ENCODE peak calls at places on chromosomes 6 and 20, in eight cellular contexts. L is nephron progenitor cell, T is Calu3, Q is cardiac muscle cell, R is A549, B is fibroblast of lung, F is GM13977, Z is heart right ventricle. X is an unnamed sample.

GRCh38 chr6:57284056-57284455 is 33.4 kb upstream of the PRIM2 start:
- DNase-seq in L (no peak), T (no peak), Q (peak), R (no peak), B (peak), F (no peak), Z (no peak), X (no peak)

GRCh38 chr6:42401605-42401935 is 50.2 kb downstream of the TRERF1 start:
- DNase-seq in L (no peak), T (no peak), Q (no peak), R (no peak), B (no peak), F (no peak), Z (no peak), X (no peak)

GRCh38 chr6:34819571-34820480 is 27.9 kb downstream of the BLTP3A start:
- DNase-seq in L (no peak), T (no peak), Q (no peak), R (no peak), B (no peak), F (no peak), Z (no peak), X (no peak)

GRCh38 chr6:83709748-83710050 is 798 bp upstream of the SNAP91 start:
- DNase-seq in L (no peak), T (no peak), Q (no peak), R (no peak), B (no peak), F (no peak), Z (no peak), X (no peak)

GRCh38 chr6:116491610-116492330 is 19.7 kb upstream of the CALHM5 start:
- DNase-seq in L (no peak), T (no peak), Q (no peak), R (no peak), B (no peak), F (no peak), Z (no peak), X (no peak)

GRCh38 chr20:2420510-2420909 is 39.8 kb downstream of the TGM6 start:
- DNase-seq in L (no peak), T (no peak), Q (no peak), R (no peak), B (no peak), F (no peak), Z (no peak), X (no peak)

GRCh38 chr6:32151885-32152311 is at the start of gene PRRT1:
- DNase-seq in L (no peak), T (no peak), Q (no peak), R (no peak), B (no peak), F (no peak), Z (no peak), X (no peak)

GRCh38 chr6:25844518-25844917 is 12.7 kb upstream of the SLC17A1 start:
- DNase-seq in L (no peak), T (no peak), Q (peak), R (no peak), B (no peak), F (no peak), Z (no peak), X (no peak)

GRCh38 chr6:2863901-2864300 is 22.2 kb upstream of the SERPINB1 start:
- DNase-seq in L (no peak), T (no peak), Q (no peak), R (no peak), B (no peak), F (no peak), Z (no peak), X (no peak)

GRCh38 chr6:90127589-90127988 is 169.1 kb downstream of the BACH2 start:
- DNase-seq in L (no peak), T (no peak), Q (no peak), R (no peak), B (no peak), F (no peak), Z (no peak), X (no peak)

GRCh38 chr6:142945071-142945445 is at the start of gene HIVEP2:
- DNase-seq in L (peak), T (peak), Q (peak), R (peak), B (peak), F (peak), Z (peak), X (peak)

GRCh38 chr6:148501178-148501590 is 158.5 kb downstream of the SASH1 start:
- DNase-seq in L (no peak), T (no peak), Q (peak), R (no peak), B (peak), F (no peak), Z (peak), X (no peak)

GRCh38 chr6:112620832-112621569 is 273.9 kb downstream of the RFPL4B start:
- DNase-seq in L (no peak), T (no peak), Q (peak), R (no peak), B (peak), F (no peak), Z (no peak), X (no peak)

GRCh38 chr20:4160761-4161305 is 145.5 kb upstream of the RNF24 start:
- DNase-seq in L (peak), T (no peak), Q (peak), R (no peak), B (peak), F (no peak), Z (peak), X (peak)

GRCh38 chr20:50980851-50981713 is 22.5 kb downstream of the MOCS3 start:
- DNase-seq in L (peak), T (peak), Q (peak), R (peak), B (peak), F (peak), Z (peak), X (peak)

GRCh38 chr20:51800132-51800721 is 2.1 kb downstream of the SALL4 start:
- DNase-seq in L (peak), T (peak), Q (peak), R (peak), B (peak), F (peak), Z (peak), X (peak)

GRCh38 chr20:38167851-38168760 is 3.0 kb upstream of the TGM2 start:
- DNase-seq in L (no peak), T (peak), Q (peak), R (peak), B (peak), F (no peak), Z (peak), X (no peak)

GRCh38 chr6:138667408-138667807 is 106.2 kb upstream of the CCDC28A start:
- DNase-seq in L (no peak), T (no peak), Q (no peak), R (no peak), B (no peak), F (no peak), Z (no peak), X (no peak)

GRCh38 chr6:42748241-42748898 is 2.5 kb upstream of the TBCC start:
- DNase-seq in L (no peak), T (no peak), Q (peak), R (no peak), B (peak), F (no peak), Z (no peak), X (no peak)

GRCh38 chr6:112979830-112980229 is 632.7 kb downstream of the RFPL4B start:
- DNase-seq in L (no peak), T (no peak), Q (peak), R (no peak), B (no peak), F (no peak), Z (peak), X (no peak)

GRCh38 chr20:59692139-59692538 is 87.8 kb downstream of the PHACTR3 start:
- DNase-seq in L (no peak), T (no peak), Q (no peak), R (no peak), B (no peak), F (no peak), Z (peak), X (no peak)

GRCh38 chr6:169212897-169213813 is 40.5 kb downstream of the THBS2 start:
- DNase-seq in L (peak), T (peak), Q (peak), R (peak), B (peak), F (peak), Z (peak), X (peak)

GRCh38 chr6:5764401-5764955 is 242.2 kb downstream of the NRN1 start:
- DNase-seq in L (no peak), T (no peak), Q (peak), R (no peak), B (peak), F (peak), Z (peak), X (no peak)

GRCh38 chr6:32853541-32854375 is at the start of the genes PSMB9 and TAP1:
- DNase-seq in L (peak), T (peak), Q (peak), R (peak), B (peak), F (peak), Z (peak), X (peak)

GRCh38 chr6:148657053-148657452 is 89.8 kb upstream of the UST start:
- DNase-seq in L (no peak), T (no peak), Q (peak), R (no peak), B (peak), F (no peak), Z (no peak), X (no peak)

GRCh38 chr20:58792426-58792825 is 58.3 kb downstream of the GNAS-AS1 start:
- DNase-seq in L (no peak), T (no peak), Q (no peak), R (no peak), B (no peak), F (no peak), Z (no peak), X (no peak)

GRCh38 chr6:155943635-155944034 is 488.0 kb upstream of the NOX3 start:
- DNase-seq in L (no peak), T (no peak), Q (no peak), R (no peak), B (peak), F (no peak), Z (no peak), X (no peak)

GRCh38 chr6:132673376-132674094 is 14.6 kb upstream of the TAAR1 start:
- DNase-seq in L (no peak), T (peak), Q (peak), R (no peak), B (peak), F (no peak), Z (no peak), X (no peak)

GRCh38 chr6:49003348-49003747 is 459.7 kb downstream of the MMUT start:
- DNase-seq in L (no peak), T (no peak), Q (no peak), R (no peak), B (no peak), F (no peak), Z (no peak), X (no peak)

GRCh38 chr6:115838763-115839401 is 221.8 kb downstream of the FRK start:
- DNase-seq in L (peak), T (peak), Q (peak), R (peak), B (peak), F (peak), Z (no peak), X (peak)

GRCh38 chr6:123640567-123641187 is 3.9 kb upstream of the TRDN start:
- DNase-seq in L (no peak), T (no peak), Q (no peak), R (no peak), B (no peak), F (no peak), Z (no peak), X (no peak)

GRCh38 chr20:13990465-13990864 is at the start of gene SEL1L2:
- DNase-seq in L (peak), T (no peak), Q (no peak), R (no peak), B (no peak), F (no peak), Z (no peak), X (no peak)

GRCh38 chr6:6131492-6132109 is 124.9 kb upstream of the NRN1 start:
- DNase-seq in L (peak), T (no peak), Q (no peak), R (peak), B (no peak), F (peak), Z (peak), X (peak)

DNA sequence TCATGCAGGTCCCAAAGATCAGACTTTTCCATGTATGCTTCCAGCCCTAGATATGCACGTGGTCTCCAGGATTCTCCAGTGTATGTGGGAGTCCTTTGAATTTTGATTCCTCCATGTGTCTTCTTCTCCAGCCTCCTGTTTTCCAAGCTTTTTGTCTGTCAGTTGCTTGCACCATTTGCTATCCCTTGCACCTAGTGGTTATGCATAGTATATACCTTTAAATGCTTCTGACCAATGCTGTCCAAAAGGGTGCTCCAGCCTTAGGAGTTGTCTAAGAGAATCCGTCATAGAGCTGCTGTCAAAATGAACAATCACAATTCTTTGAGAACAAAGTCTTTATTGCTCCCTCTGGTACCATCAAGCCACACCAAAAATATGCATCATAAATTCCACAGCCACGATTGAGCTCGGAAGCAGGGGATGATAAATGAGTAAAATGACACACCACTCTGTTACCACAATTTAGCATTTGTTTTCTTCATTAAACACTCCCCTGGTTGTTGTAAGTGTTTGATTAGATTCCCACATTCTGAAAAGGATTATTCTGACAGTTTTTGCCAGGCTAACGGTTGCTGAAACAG is 706.2 kb upstream of the GJE1 start:
- DNase-seq in L (no peak), T (no peak), Q (no peak), R (no peak), B (no peak), F (no peak), Z (no peak), X (no peak)
- TF ChIP-seq CTCF in L (no peak), T (no peak), Q (no peak), R (no peak), B (no peak), F (no peak), Z (no peak), X (no peak)

DNA sequence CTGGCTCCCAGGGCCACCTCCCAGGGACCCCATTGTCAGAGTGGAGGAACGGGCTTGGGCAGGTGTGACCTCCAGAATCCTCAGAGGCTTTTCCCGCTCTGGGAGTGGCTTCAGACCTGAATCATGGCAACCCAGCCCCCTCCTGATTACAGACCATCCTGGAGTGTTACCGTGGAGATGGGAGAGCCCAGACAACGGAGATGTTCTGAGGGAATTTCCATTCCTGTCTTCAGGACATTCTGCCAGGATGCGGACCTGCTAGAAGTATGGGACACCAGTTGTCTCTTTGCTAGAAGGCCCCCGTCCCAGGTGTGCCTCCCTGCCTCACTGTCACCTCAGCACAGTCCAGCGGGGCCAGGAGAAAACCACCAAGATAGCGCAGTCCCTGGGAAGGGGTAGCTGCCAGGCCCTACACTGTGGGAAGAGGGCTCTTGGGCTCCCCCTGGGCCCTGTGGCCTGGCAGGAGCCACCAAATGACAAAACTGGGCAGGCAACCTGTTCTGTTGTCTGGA is 109.9 kb downstream of the PSMB1 start:
- DNase-seq in L (no peak), T (no peak), Q (no peak), R (no peak), B (no peak), F (no peak), Z (peak), X (no peak)
- TF ChIP-seq CTCF in L (no peak), T (no peak), Q (no peak), R (no peak), B (no peak), F (no peak), Z (no peak), X (no peak)

DNA sequence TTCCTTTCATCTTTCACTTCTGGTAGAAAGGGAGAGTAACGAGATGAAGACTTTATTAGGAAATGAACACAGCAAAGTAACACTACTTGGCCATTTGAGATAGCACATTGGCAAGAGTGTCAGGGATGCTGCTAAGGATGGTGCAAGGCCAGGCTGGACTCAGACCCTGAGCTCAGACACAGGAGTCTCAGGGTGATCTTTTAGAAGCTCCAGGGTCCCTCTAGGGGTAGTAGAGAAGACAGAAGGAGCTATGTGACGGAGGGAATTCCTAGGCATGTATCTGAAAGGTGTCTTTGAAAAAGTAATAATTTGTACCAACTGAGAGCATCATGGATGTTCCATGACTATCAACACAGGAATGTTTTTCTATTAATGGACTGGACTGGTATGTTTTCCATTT is 436.5 kb downstream of the DHX35 start:
- DNase-seq in L (no peak), T (no peak), Q (no peak), R (no peak), B (no peak), F (no peak), Z (no peak), X (no peak)
- TF ChIP-seq CTCF in L (no peak), T (no peak), Q (no peak), R (no peak), B (no peak), F (no peak), Z (no peak), X (no peak)

DNA sequence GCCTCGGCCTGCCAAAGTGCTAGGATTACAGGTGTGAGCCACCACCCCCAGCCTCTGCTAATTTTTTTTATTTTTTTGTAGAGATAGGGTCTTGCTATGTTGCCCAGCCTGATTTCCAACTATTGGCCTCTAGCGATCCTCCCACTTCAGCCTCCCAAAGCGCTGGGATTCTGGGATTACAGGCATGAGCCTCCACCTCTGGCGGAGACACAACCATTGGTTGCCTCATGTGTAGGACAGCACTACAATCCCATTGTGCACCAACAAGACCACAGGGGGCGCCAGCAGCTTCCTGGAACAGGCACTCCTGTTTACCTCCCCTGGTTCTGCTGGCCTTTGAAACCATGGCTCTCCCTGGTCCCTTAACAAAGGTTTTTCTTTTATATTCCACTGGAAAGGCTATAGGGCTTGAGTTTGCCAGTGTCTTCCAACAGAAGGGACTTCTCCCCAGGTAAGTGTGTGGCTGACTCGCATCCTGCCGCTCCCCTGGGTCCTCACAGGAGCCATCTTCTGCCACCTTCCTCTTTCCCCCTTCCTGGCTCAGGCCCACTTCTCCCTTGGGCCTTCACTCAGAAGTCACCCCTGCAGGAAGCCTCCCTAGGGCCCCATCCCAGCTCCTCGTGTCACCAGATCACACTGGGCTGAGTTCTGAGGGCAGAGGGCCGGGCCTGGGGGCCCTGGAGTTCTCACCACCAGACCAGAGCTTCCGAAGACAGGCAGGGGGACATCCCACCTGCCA is 39.2 kb upstream of the TLDC2 start:
- DNase-seq in L (peak), T (peak), Q (peak), R (peak), B (peak), F (peak), Z (peak), X (peak)
- TF ChIP-seq CTCF in L (peak), T (peak), Q (peak), R (peak), B (peak), F (peak), Z (peak), X (peak)

DNA sequence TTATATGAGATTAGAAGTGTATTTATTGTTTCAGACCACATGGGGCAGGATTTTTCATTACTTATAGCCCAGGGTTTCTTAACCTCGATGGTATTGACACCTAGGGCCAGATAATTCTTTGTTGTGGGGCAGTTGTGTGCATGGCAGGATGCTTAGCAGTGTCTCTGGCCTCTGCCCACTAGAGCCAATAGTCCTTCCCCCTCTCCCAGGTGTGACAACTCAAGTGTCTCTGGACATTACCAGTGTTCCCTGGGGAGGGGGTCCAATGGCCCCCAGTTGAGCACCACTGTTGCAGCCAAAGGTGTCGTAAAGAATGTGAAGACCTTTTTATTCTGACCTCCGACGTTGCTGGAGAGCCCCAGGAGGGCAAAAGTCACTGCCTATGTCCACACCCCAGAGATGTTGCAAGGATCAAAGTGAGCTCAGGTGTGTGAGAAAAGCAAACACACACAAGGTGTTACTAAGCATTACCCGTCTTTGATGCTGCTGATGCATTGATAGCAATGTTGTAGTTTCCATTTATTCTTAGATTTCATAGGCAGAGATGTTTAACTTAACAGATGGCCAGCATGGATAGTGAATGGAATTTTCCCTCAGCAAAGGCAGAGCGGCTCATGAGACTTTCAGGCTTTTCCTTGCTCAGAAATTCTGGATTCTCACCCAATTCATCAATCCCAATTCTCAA is 22.2 kb downstream of the BANF2 start:
- DNase-seq in L (no peak), T (no peak), Q (peak), R (peak), B (no peak), F (no peak), Z (no peak), X (peak)
- TF ChIP-seq CTCF in L (no peak), T (no peak), Q (peak), R (no peak), B (no peak), F (no peak), Z (no peak), X (peak)

GRCh38 chr20:48025061-48025515 is 239.8 kb upstream of the SULF2 start:
- DNase-seq in L (peak), T (no peak), Q (peak), R (no peak), B (peak), F (no peak), Z (peak), X (peak)
- TF ChIP-seq CTCF in L (no peak), T (no peak), Q (no peak), R (no peak), B (no peak), F (no peak), Z (no peak), X (no peak)

X was measured in OCI-LY7.